ENCODE peak calls at places on chromosomes 4 and X, in nine cellular contexts. One of them, this sample, is unnamed.

GRCh38 chr4:7842384-7843279 is 97.0 kb downstream of the AFAP1 start:
- DNase-seq in lower lobe of right lung: no peak
- DNase-seq in brain pericyte: no peak
- DNase-seq in effector memory CD8-positive, alpha-beta T cell: no peak
- DNase-seq in A673: no peak
- DNase-seq in NCI-H460: peak; percentile 81
- DNase-seq in choroid plexus epithelial cell: peak; percentile 95
- DNase-seq in nephron progenitor cell: no peak
- DNase-seq in dermis blood vessel endothelial cell: peak; percentile 96
- DNase-seq in this sample: no peak

GRCh38 chr4:113825272-113825671 is 63.7 kb upstream of the CAMK2D start:
- DNase-seq in lower lobe of right lung: no peak
- DNase-seq in choroid plexus epithelial cell: no peak
- DNase-seq in effector memory CD8-positive, alpha-beta T cell: no peak
- DNase-seq in brain pericyte: no peak
- DNase-seq in NCI-H460: no peak
- DNase-seq in A673: no peak
- DNase-seq in dermis blood vessel endothelial cell: no peak
- DNase-seq in nephron progenitor cell: no peak
- DNase-seq in this sample: no peak

GRCh38 chr4:24582235-24582863 is 2.0 kb downstream of the DHX15 start:
- DNase-seq in NCI-H460: no peak
- DNase-seq in choroid plexus epithelial cell: no peak
- DNase-seq in dermis blood vessel endothelial cell: peak; percentile 20
- DNase-seq in A673: peak; percentile 1
- DNase-seq in brain pericyte: no peak
- DNase-seq in effector memory CD8-positive, alpha-beta T cell: no peak
- DNase-seq in lower lobe of right lung: no peak
- DNase-seq in nephron progenitor cell: no peak
- DNase-seq in this sample: peak; percentile 16

GRCh38 chrX:149199734-149200133 is 305.4 kb downstream of the IDS start:
- DNase-seq in effector memory CD8-positive, alpha-beta T cell: no peak
- DNase-seq in A673: no peak
- DNase-seq in choroid plexus epithelial cell: no peak
- DNase-seq in brain pericyte: no peak
- DNase-seq in dermis blood vessel endothelial cell: no peak
- DNase-seq in NCI-H460: no peak
- DNase-seq in nephron progenitor cell: no peak
- DNase-seq in lower lobe of right lung: no peak
- DNase-seq in this sample: no peak

GRCh38 chr4:173253561-173253960 is 80.6 kb downstream of the HMGB2 start:
- DNase-seq in brain pericyte: no peak
- DNase-seq in lower lobe of right lung: no peak
- DNase-seq in effector memory CD8-positive, alpha-beta T cell: no peak
- DNase-seq in nephron progenitor cell: no peak
- DNase-seq in choroid plexus epithelial cell: no peak
- DNase-seq in NCI-H460: no peak
- DNase-seq in dermis blood vessel endothelial cell: no peak
- DNase-seq in A673: no peak
- DNase-seq in this sample: no peak

GRCh38 chr4:7415927-7416686 is 18.6 kb downstream of the PSAPL1 start:
- DNase-seq in brain pericyte: no peak
- DNase-seq in lower lobe of right lung: no peak
- DNase-seq in A673: no peak
- DNase-seq in choroid plexus epithelial cell: no peak
- DNase-seq in dermis blood vessel endothelial cell: no peak
- DNase-seq in nephron progenitor cell: no peak
- DNase-seq in NCI-H460: no peak
- DNase-seq in effector memory CD8-positive, alpha-beta T cell: no peak
- DNase-seq in this sample: no peak

GRCh38 chrX:132187451-132187850 is 31.8 kb downstream of the RAP2C start:
- DNase-seq in nephron progenitor cell: no peak
- DNase-seq in effector memory CD8-positive, alpha-beta T cell: no peak
- DNase-seq in lower lobe of right lung: no peak
- DNase-seq in brain pericyte: no peak
- DNase-seq in NCI-H460: no peak
- DNase-seq in dermis blood vessel endothelial cell: peak; percentile 57
- DNase-seq in A673: no peak
- DNase-seq in choroid plexus epithelial cell: no peak
- DNase-seq in this sample: no peak

GRCh38 chr4:101237773-101238172 is 109.6 kb downstream of the PPP3CA start:
- DNase-seq in A673: no peak
- DNase-seq in dermis blood vessel endothelial cell: no peak
- DNase-seq in choroid plexus epithelial cell: no peak
- DNase-seq in nephron progenitor cell: no peak
- DNase-seq in effector memory CD8-positive, alpha-beta T cell: no peak
- DNase-seq in lower lobe of right lung: no peak
- DNase-seq in NCI-H460: no peak
- DNase-seq in brain pericyte: no peak
- DNase-seq in this sample: no peak

GRCh38 chrX:129690435-129690834 is 35.7 kb upstream of the APLN start:
- DNase-seq in dermis blood vessel endothelial cell: no peak
- DNase-seq in brain pericyte: no peak
- DNase-seq in NCI-H460: no peak
- DNase-seq in choroid plexus epithelial cell: no peak
- DNase-seq in A673: no peak
- DNase-seq in effector memory CD8-positive, alpha-beta T cell: no peak
- DNase-seq in lower lobe of right lung: no peak
- DNase-seq in nephron progenitor cell: no peak
- DNase-seq in this sample: no peak

GRCh38 chr4:154119317-154119716 is 330.4 kb upstream of the SFRP2 start:
- DNase-seq in dermis blood vessel endothelial cell: no peak
- DNase-seq in brain pericyte: no peak
- DNase-seq in lower lobe of right lung: no peak
- DNase-seq in NCI-H460: no peak
- DNase-seq in nephron progenitor cell: no peak
- DNase-seq in effector memory CD8-positive, alpha-beta T cell: no peak
- DNase-seq in choroid plexus epithelial cell: no peak
- DNase-seq in A673: no peak
- DNase-seq in this sample: no peak

GRCh38 chrX:12894074-12894691 is 12.2 kb upstream of the TLR8 start:
- DNase-seq in NCI-H460: peak; percentile 20
- DNase-seq in choroid plexus epithelial cell: peak; percentile 53
- DNase-seq in brain pericyte: no peak
- DNase-seq in lower lobe of right lung: peak; percentile 55
- DNase-seq in nephron progenitor cell: peak; percentile 29
- DNase-seq in A673: peak; percentile 52
- DNase-seq in effector memory CD8-positive, alpha-beta T cell: peak; percentile 10
- DNase-seq in dermis blood vessel endothelial cell: peak; percentile 56
- DNase-seq in this sample: peak; percentile 54

GRCh38 chr4:1748465-1748995 is 27.2 kb downstream of the TACC3 start:
- DNase-seq in choroid plexus epithelial cell: peak; percentile 68
- DNase-seq in NCI-H460: peak; percentile 64
- DNase-seq in lower lobe of right lung: peak; percentile 87
- DNase-seq in effector memory CD8-positive, alpha-beta T cell: peak; percentile 72
- DNase-seq in dermis blood vessel endothelial cell: peak; percentile 82
- DNase-seq in brain pericyte: no peak
- DNase-seq in A673: peak; percentile 89
- DNase-seq in nephron progenitor cell: peak; percentile 94
- DNase-seq in this sample: peak; percentile 65

GRCh38 chrX:29662759-29663503 is 552.4 kb upstream of the MAGEB2 start:
- DNase-seq in lower lobe of right lung: no peak
- DNase-seq in dermis blood vessel endothelial cell: peak; percentile 88
- DNase-seq in effector memory CD8-positive, alpha-beta T cell: no peak
- DNase-seq in choroid plexus epithelial cell: peak; percentile 92
- DNase-seq in A673: no peak
- DNase-seq in NCI-H460: peak; percentile 75
- DNase-seq in brain pericyte: peak; percentile 18
- DNase-seq in nephron progenitor cell: no peak
- DNase-seq in this sample: peak; percentile 94

GRCh38 chr4:2008671-2008920 is 178 bp downstream of the NELFA start:
- DNase-seq in effector memory CD8-positive, alpha-beta T cell: no peak
- DNase-seq in A673: no peak
- DNase-seq in nephron progenitor cell: no peak
- DNase-seq in brain pericyte: no peak
- DNase-seq in NCI-H460: no peak
- DNase-seq in lower lobe of right lung: no peak
- DNase-seq in dermis blood vessel endothelial cell: no peak
- DNase-seq in choroid plexus epithelial cell: no peak
- DNase-seq in this sample: no peak

GRCh38 chr4:56637154-56637553 is 43.9 kb downstream of the HOPX start:
- DNase-seq in NCI-H460: no peak
- DNase-seq in choroid plexus epithelial cell: no peak
- DNase-seq in nephron progenitor cell: no peak
- DNase-seq in dermis blood vessel endothelial cell: no peak
- DNase-seq in A673: no peak
- DNase-seq in lower lobe of right lung: no peak
- DNase-seq in effector memory CD8-positive, alpha-beta T cell: no peak
- DNase-seq in brain pericyte: no peak
- DNase-seq in this sample: no peak

GRCh38 chr4:96312049-96312685 is 472.3 kb downstream of the PDHA2 start:
- DNase-seq in nephron progenitor cell: no peak
- DNase-seq in A673: no peak
- DNase-seq in choroid plexus epithelial cell: peak; percentile 2
- DNase-seq in lower lobe of right lung: no peak
- DNase-seq in dermis blood vessel endothelial cell: no peak
- DNase-seq in brain pericyte: no peak
- DNase-seq in NCI-H460: no peak
- DNase-seq in effector memory CD8-positive, alpha-beta T cell: no peak
- DNase-seq in this sample: no peak

GRCh38 chrX:112832481-112833095 is 8.0 kb downstream of the AMOT start:
- DNase-seq in effector memory CD8-positive, alpha-beta T cell: no peak
- DNase-seq in choroid plexus epithelial cell: no peak
- DNase-seq in nephron progenitor cell: no peak
- DNase-seq in lower lobe of right lung: peak; percentile 65
- DNase-seq in brain pericyte: no peak
- DNase-seq in A673: no peak
- DNase-seq in NCI-H460: no peak
- DNase-seq in dermis blood vessel endothelial cell: no peak
- DNase-seq in this sample: no peak

GRCh38 chr4:156584100-156584499 is 387.5 kb downstream of the PDGFC start:
- DNase-seq in effector memory CD8-positive, alpha-beta T cell: no peak
- DNase-seq in brain pericyte: no peak
- DNase-seq in choroid plexus epithelial cell: no peak
- DNase-seq in dermis blood vessel endothelial cell: no peak
- DNase-seq in nephron progenitor cell: no peak
- DNase-seq in NCI-H460: no peak
- DNase-seq in A673: no peak
- DNase-seq in lower lobe of right lung: no peak
- DNase-seq in this sample: peak; percentile 10

GRCh38 chr4:147829401-147830101 is 97.7 kb downstream of the ARHGAP10 start:
- DNase-seq in lower lobe of right lung: no peak
- DNase-seq in brain pericyte: no peak
- DNase-seq in dermis blood vessel endothelial cell: peak; percentile 51
- DNase-seq in effector memory CD8-positive, alpha-beta T cell: no peak
- DNase-seq in A673: no peak
- DNase-seq in choroid plexus epithelial cell: peak; percentile 94
- DNase-seq in nephron progenitor cell: no peak
- DNase-seq in NCI-H460: no peak
- DNase-seq in this sample: no peak

GRCh38 chr4:7909966-7910720 is 29.5 kb downstream of the AFAP1 start:
- DNase-seq in NCI-H460: no peak
- DNase-seq in nephron progenitor cell: no peak
- DNase-seq in dermis blood vessel endothelial cell: no peak
- DNase-seq in choroid plexus epithelial cell: peak; percentile 75
- DNase-seq in effector memory CD8-positive, alpha-beta T cell: no peak
- DNase-seq in A673: no peak
- DNase-seq in lower lobe of right lung: no peak
- DNase-seq in brain pericyte: no peak
- DNase-seq in this sample: no peak

GRCh38 chrX:38803286-38803608 is 2.0 kb downstream of the MID1IP1 start:
- DNase-seq in NCI-H460: no peak
- DNase-seq in dermis blood vessel endothelial cell: no peak
- DNase-seq in A673: peak; percentile 21
- DNase-seq in nephron progenitor cell: no peak
- DNase-seq in lower lobe of right lung: no peak
- DNase-seq in choroid plexus epithelial cell: no peak
- DNase-seq in brain pericyte: no peak
- DNase-seq in effector memory CD8-positive, alpha-beta T cell: no peak
- DNase-seq in this sample: no peak

This sample was measured in SK-MEL-5.